ENCODE peak calls at places on chromosomes 4 and X, in five cellular contexts. One of them, this sample, is unnamed.

GRCh38 chrX:134932528-134933217 is 58.1 kb upstream of the SMIM10 start:
- DNase-seq in testis: no peak
- DNase-seq in GM12892: no peak
- DNase-seq in erythroblast: no peak
- DNase-seq in esophagus squamous epithelium: no peak
- DNase-seq in this sample: peak

GRCh38 chrX:145405012-145405411 is 157.7 kb downstream of the SPANXN1 start:
- DNase-seq in testis: peak
- DNase-seq in GM12892: no peak
- DNase-seq in erythroblast: peak
- DNase-seq in esophagus squamous epithelium: no peak
- DNase-seq in this sample: no peak

GRCh38 chr4:60422440-60422839 is 777.7 kb upstream of the ADGRL3 start:
- DNase-seq in testis: no peak
- DNase-seq in GM12892: no peak
- DNase-seq in erythroblast: no peak
- DNase-seq in esophagus squamous epithelium: no peak
- DNase-seq in this sample: no peak

GRCh38 chr4:97589481-97590196 is 553.6 kb downstream of the STPG2 start:
- DNase-seq in testis: no peak
- DNase-seq in GM12892: no peak
- DNase-seq in erythroblast: no peak
- DNase-seq in esophagus squamous epithelium: no peak
- DNase-seq in this sample: no peak

GRCh38 chr4:15402974-15403373 is 24.9 kb upstream of the C1QTNF7 start:
- DNase-seq in testis: no peak
- DNase-seq in GM12892: no peak
- DNase-seq in erythroblast: no peak
- DNase-seq in esophagus squamous epithelium: no peak
- DNase-seq in this sample: no peak

GRCh38 chr4:478373-478772 is 20.6 kb downstream of the ZNF721 start:
- DNase-seq in testis: no peak
- DNase-seq in GM12892: no peak
- DNase-seq in erythroblast: no peak
- DNase-seq in esophagus squamous epithelium: no peak
- DNase-seq in this sample: no peak

GRCh38 chr4:158500054-158500453 is 21.6 kb upstream of the RXFP1 start:
- DNase-seq in testis: no peak
- DNase-seq in GM12892: no peak
- DNase-seq in erythroblast: no peak
- DNase-seq in esophagus squamous epithelium: no peak
- DNase-seq in this sample: no peak

GRCh38 chr4:14726441-14727405 is 275.6 kb upstream of the CPEB2 start:
- DNase-seq in testis: no peak
- DNase-seq in GM12892: no peak
- DNase-seq in erythroblast: no peak
- DNase-seq in esophagus squamous epithelium: no peak
- DNase-seq in this sample: peak

GRCh38 chrX:72100051-72100755 is 31.5 kb downstream of the RTL5 start:
- DNase-seq in testis: no peak
- DNase-seq in GM12892: no peak
- DNase-seq in erythroblast: peak
- DNase-seq in esophagus squamous epithelium: no peak
- DNase-seq in this sample: no peak

GRCh38 chrX:32269877-32270276 is 941.5 kb downstream of the DMD start:
- DNase-seq in testis: no peak
- DNase-seq in GM12892: no peak
- DNase-seq in erythroblast: no peak
- DNase-seq in esophagus squamous epithelium: no peak
- DNase-seq in this sample: no peak

GRCh38 chr4:56619160-56619559 is 61.9 kb downstream of the HOPX start:
- DNase-seq in testis: no peak
- DNase-seq in GM12892: no peak
- DNase-seq in erythroblast: no peak
- DNase-seq in esophagus squamous epithelium: no peak
- DNase-seq in this sample: no peak

GRCh38 chr4:175453456-175453855 is 358.6 kb downstream of the GPM6A start:
- DNase-seq in testis: no peak
- DNase-seq in GM12892: no peak
- DNase-seq in erythroblast: no peak
- DNase-seq in esophagus squamous epithelium: no peak
- DNase-seq in this sample: no peak

GRCh38 chr4:153071953-153072622 is 132.2 kb upstream of the TRIM2 start:
- DNase-seq in testis: no peak
- DNase-seq in GM12892: no peak
- DNase-seq in erythroblast: no peak
- DNase-seq in esophagus squamous epithelium: no peak
- DNase-seq in this sample: no peak

GRCh38 chrX:150405576-150405975 is 42.5 kb downstream of the MAMLD1 start:
- DNase-seq in testis: no peak
- DNase-seq in GM12892: no peak
- DNase-seq in erythroblast: peak
- DNase-seq in esophagus squamous epithelium: no peak
- DNase-seq in this sample: no peak

GRCh38 chr4:142262956-142263355 is 583.1 kb downstream of the INPP4B start:
- DNase-seq in testis: no peak
- DNase-seq in GM12892: no peak
- DNase-seq in erythroblast: no peak
- DNase-seq in esophagus squamous epithelium: no peak
- DNase-seq in this sample: no peak

GRCh38 chrX:139881130-139881529 is 51.7 kb downstream of the ATP11C start:
- DNase-seq in testis: no peak
- DNase-seq in GM12892: no peak
- DNase-seq in erythroblast: peak
- DNase-seq in esophagus squamous epithelium: no peak
- DNase-seq in this sample: no peak

GRCh38 chrX:2370436-2370835 is 130.3 kb downstream of the DHRSX start:
- DNase-seq in testis: no peak
- DNase-seq in GM12892: no peak
- DNase-seq in erythroblast: no peak
- DNase-seq in esophagus squamous epithelium: no peak
- DNase-seq in this sample: no peak

GRCh38 chrX:39665830-39666518 is 431.8 kb downstream of the BCOR start:
- DNase-seq in testis: no peak
- DNase-seq in GM12892: no peak
- DNase-seq in erythroblast: no peak
- DNase-seq in esophagus squamous epithelium: no peak
- DNase-seq in this sample: no peak

GRCh38 chr4:101419324-101420135 is 72.2 kb upstream of the PPP3CA start:
- DNase-seq in testis: no peak
- DNase-seq in GM12892: no peak
- DNase-seq in erythroblast: no peak
- DNase-seq in esophagus squamous epithelium: no peak
- DNase-seq in this sample: no peak

GRCh38 chr4:117085185-117085701 is at the start of gene TRAM1L1:
- DNase-seq in testis: peak
- DNase-seq in GM12892: no peak
- DNase-seq in erythroblast: peak
- DNase-seq in esophagus squamous epithelium: no peak
- DNase-seq in this sample: no peak

GRCh38 chrX:31847773-31848172 is 775.9 kb upstream of the FTHL17 start:
- DNase-seq in testis: no peak
- DNase-seq in GM12892: no peak
- DNase-seq in erythroblast: no peak
- DNase-seq in esophagus squamous epithelium: no peak
- DNase-seq in this sample: no peak

GRCh38 chr4:2330119-2331042 is 68.5 kb upstream of the MXD4 start:
- DNase-seq in testis: no peak
- DNase-seq in GM12892: no peak
- DNase-seq in erythroblast: no peak
- DNase-seq in esophagus squamous epithelium: no peak
- DNase-seq in this sample: peak

GRCh38 chrX:69535661-69536060 is 31.5 kb downstream of the NALF2 start:
- DNase-seq in testis: no peak
- DNase-seq in GM12892: no peak
- DNase-seq in erythroblast: no peak
- DNase-seq in esophagus squamous epithelium: no peak
- DNase-seq in this sample: no peak

GRCh38 chr4:121720109-121720508 is 23.3 kb upstream of the ANXA5 start:
- DNase-seq in testis: no peak
- DNase-seq in GM12892: no peak
- DNase-seq in erythroblast: no peak
- DNase-seq in esophagus squamous epithelium: no peak
- DNase-seq in this sample: no peak

GRCh38 chr4:15213415-15213814 is 211.1 kb downstream of the CPEB2 start:
- DNase-seq in testis: no peak
- DNase-seq in GM12892: no peak
- DNase-seq in erythroblast: no peak
- DNase-seq in esophagus squamous epithelium: no peak
- DNase-seq in this sample: no peak

GRCh38 chrX:39974228-39974627 is 123.5 kb downstream of the BCOR start:
- DNase-seq in testis: no peak
- DNase-seq in GM12892: no peak
- DNase-seq in erythroblast: no peak
- DNase-seq in esophagus squamous epithelium: no peak
- DNase-seq in this sample: no peak

GRCh38 chr4:89586864-89587263 is 250.1 kb downstream of the SNCA start:
- DNase-seq in testis: no peak
- DNase-seq in GM12892: no peak
- DNase-seq in erythroblast: peak
- DNase-seq in esophagus squamous epithelium: no peak
- DNase-seq in this sample: no peak

GRCh38 chrX:22059800-22060199 is 27.7 kb downstream of the PHEX start:
- DNase-seq in testis: no peak
- DNase-seq in GM12892: no peak
- DNase-seq in erythroblast: no peak
- DNase-seq in esophagus squamous epithelium: no peak
- DNase-seq in this sample: no peak

GRCh38 chrX:8731579-8732395 is at the start of gene ANOS1:
- DNase-seq in testis: peak
- DNase-seq in GM12892: no peak
- DNase-seq in erythroblast: no peak
- DNase-seq in esophagus squamous epithelium: no peak
- DNase-seq in this sample: peak

DNA sequence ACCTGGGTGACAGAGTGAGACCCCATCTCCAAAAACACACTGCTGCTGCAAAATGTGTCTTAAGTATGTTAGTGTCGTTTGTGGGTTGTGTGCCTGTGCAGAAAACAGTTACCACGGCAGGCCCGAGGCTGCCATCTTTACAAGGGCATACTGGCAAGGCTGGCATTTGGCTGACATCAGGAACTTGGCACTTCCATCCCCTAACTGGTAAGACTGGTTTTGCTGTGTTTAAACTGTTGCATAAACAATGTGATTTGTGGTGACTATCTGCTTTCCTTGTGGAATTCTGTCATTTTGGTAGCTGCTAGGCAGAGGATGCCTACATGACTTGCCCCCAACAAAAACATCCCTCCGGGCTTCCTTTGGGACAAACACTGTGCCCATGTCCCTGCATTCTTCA is 12.3 kb downstream of the LRP2BP start:
- DNase-seq in testis: no peak
- DNase-seq in GM12892: no peak
- DNase-seq in erythroblast: no peak
- DNase-seq in esophagus squamous epithelium: no peak
- DNase-seq in this sample: no peak
- TF ChIP-seq POLR2A in testis: no peak
- TF ChIP-seq POLR2A in GM12892: no peak
- TF ChIP-seq POLR2A in erythroblast: no peak
- TF ChIP-seq POLR2A in esophagus squamous epithelium: no peak
- TF ChIP-seq POLR2A in this sample: no peak

GRCh38 chr4:31134720-31135119 is 414.6 kb downstream of the PCDH7 start:
- DNase-seq in testis: no peak
- DNase-seq in GM12892: no peak
- DNase-seq in erythroblast: no peak
- DNase-seq in esophagus squamous epithelium: no peak
- DNase-seq in this sample: no peak
- TF ChIP-seq POLR2A in testis: no peak
- TF ChIP-seq POLR2A in GM12892: no peak
- TF ChIP-seq POLR2A in erythroblast: no peak
- TF ChIP-seq POLR2A in esophagus squamous epithelium: no peak
- TF ChIP-seq POLR2A in this sample: no peak

DNA sequence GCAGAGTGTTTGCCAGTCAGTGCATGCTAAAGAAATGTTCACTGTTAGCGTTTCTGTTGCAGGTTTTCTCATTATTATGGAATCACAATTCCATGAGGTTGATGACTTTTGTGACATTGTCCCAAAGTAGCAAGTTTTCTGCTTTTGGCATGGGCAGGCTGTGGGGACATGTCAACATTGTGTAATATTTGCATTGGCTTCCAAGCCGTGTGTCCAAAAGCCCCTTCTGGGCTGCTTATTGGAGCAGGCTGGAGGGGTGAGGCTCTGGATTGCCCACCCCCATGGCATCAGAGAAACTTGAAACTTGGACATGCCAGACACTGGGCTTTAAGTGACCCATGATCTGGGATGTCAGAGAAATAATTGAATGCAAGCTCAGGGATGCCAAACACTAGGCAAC is 90.7 kb downstream of the RTL9 start:
- DNase-seq in testis: no peak
- DNase-seq in GM12892: no peak
- DNase-seq in erythroblast: no peak
- DNase-seq in esophagus squamous epithelium: no peak
- DNase-seq in this sample: no peak
- TF ChIP-seq POLR2A in testis: no peak
- TF ChIP-seq POLR2A in GM12892: no peak
- TF ChIP-seq POLR2A in erythroblast: no peak
- TF ChIP-seq POLR2A in esophagus squamous epithelium: no peak
- TF ChIP-seq POLR2A in this sample: no peak

GRCh38 chr4:168318266-168318895 is at the start of gene DDX60:
- DNase-seq in testis: peak
- DNase-seq in GM12892: peak
- DNase-seq in erythroblast: peak
- DNase-seq in esophagus squamous epithelium: peak
- DNase-seq in this sample: peak
- TF ChIP-seq POLR2A in testis: no peak
- TF ChIP-seq POLR2A in GM12892: peak
- TF ChIP-seq POLR2A in erythroblast: peak
- TF ChIP-seq POLR2A in esophagus squamous epithelium: no peak
- TF ChIP-seq POLR2A in this sample: peak

GRCh38 chrX:12978205-12979010 is 3.5 kb downstream of the TMSB4X start:
- DNase-seq in testis: peak
- DNase-seq in GM12892: peak
- DNase-seq in erythroblast: peak
- DNase-seq in esophagus squamous epithelium: peak
- DNase-seq in this sample: no peak
- TF ChIP-seq POLR2A in testis: no peak
- TF ChIP-seq POLR2A in GM12892: peak
- TF ChIP-seq POLR2A in erythroblast: no peak
- TF ChIP-seq POLR2A in esophagus squamous epithelium: no peak
- TF ChIP-seq POLR2A in this sample: peak

GRCh38 chr4:150717952-150718351 is 136.0 kb downstream of the MAB21L2 start:
- DNase-seq in testis: no peak
- DNase-seq in GM12892: no peak
- DNase-seq in erythroblast: no peak
- DNase-seq in esophagus squamous epithelium: no peak
- DNase-seq in this sample: no peak

GRCh38 chr4:150722908-150723362 is 141.0 kb downstream of the MAB21L2 start:
- DNase-seq in testis: peak
- DNase-seq in GM12892: no peak
- DNase-seq in erythroblast: peak
- DNase-seq in esophagus squamous epithelium: no peak
- DNase-seq in this sample: no peak

GRCh38 chr4:150723727-150724411 is 141.9 kb downstream of the MAB21L2 start:
- DNase-seq in testis: no peak
- DNase-seq in GM12892: no peak
- DNase-seq in erythroblast: no peak
- DNase-seq in esophagus squamous epithelium: no peak
- DNase-seq in this sample: no peak

GRCh38 chr4:150725957-150726523 is 144.1 kb downstream of the MAB21L2 start:
- DNase-seq in testis: no peak
- DNase-seq in GM12892: no peak
- DNase-seq in erythroblast: no peak
- DNase-seq in esophagus squamous epithelium: no peak
- DNase-seq in this sample: no peak

GRCh38 chr4:150720973-150721518 is 139.1 kb downstream of the MAB21L2 start:
- DNase-seq in testis: no peak
- DNase-seq in GM12892: no peak
- DNase-seq in erythroblast: no peak
- DNase-seq in esophagus squamous epithelium: no peak
- DNase-seq in this sample: no peak
- TF ChIP-seq POLR2A in testis: no peak
- TF ChIP-seq POLR2A in GM12892: no peak
- TF ChIP-seq POLR2A in erythroblast: no peak
- TF ChIP-seq POLR2A in esophagus squamous epithelium: no peak
- TF ChIP-seq POLR2A in this sample: no peak

This sample was measured in H54.